ENCODE peak calls at places on chromosomes 5 and 9, in five cellular contexts. O is A549, Q is HepG2, P is GM12878, C is K562. Y is an unnamed sample.

GRCh38 chr5:2991884-2992283 is 240.4 kb upstream of the IRX2 start:
- DNase-seq in C (no peak), O (no peak), Q (no peak), P (no peak), Y (no peak)

GRCh38 chr5:72438141-72438540 is 69.1 kb downstream of the ZNF366 start:
- DNase-seq in P (no peak), C (no peak), Q (no peak), O (no peak), Y (peak; percentile 27)

GRCh38 chr9:16023466-16023865 is 470.6 kb downstream of the CCDC171 start:
- DNase-seq in C (no peak), O (no peak), Q (no peak), P (no peak), Y (peak; percentile 84)

GRCh38 chr9:36163840-36164175 is 5.4 kb upstream of the CCIN start:
- DNase-seq in C (no peak), P (no peak), O (peak; percentile 53), Q (no peak), Y (peak; percentile 52)

GRCh38 chr5:1161832-1162229 is 39.6 kb upstream of the SLC6A19 start:
- DNase-seq in O (no peak), P (no peak), Q (no peak), C (no peak), Y (no peak)

GRCh38 chr5:163789870-163790269 is 284.5 kb downstream of the MAT2B start:
- DNase-seq in P (no peak), C (no peak), O (no peak), Q (no peak), Y (peak; percentile 66)

GRCh38 chr9:9117866-9118265 is 1318.3 kb upstream of the DMAC1 start:
- DNase-seq in P (no peak), O (no peak), C (no peak), Q (no peak), Y (no peak)

GRCh38 chr9:95065224-95065623 is 252.3 kb downstream of the FANCC start:
- DNase-seq in Q (no peak), O (no peak), P (no peak), C (no peak), Y (no peak)

GRCh38 chr9:79107911-79108676 is 463.7 kb upstream of the TLE4 start:
- DNase-seq in Q (no peak), O (no peak), C (no peak), P (no peak), Y (peak; percentile 17)

GRCh38 chr5:108681079-108681921 is 66.4 kb upstream of the FER start:
- DNase-seq in C (peak; percentile 62), O (peak; percentile 76), Q (peak; percentile 50), P (peak; percentile 67), Y (peak; percentile 78)

GRCh38 chr5:80141147-80141671 is 106.1 kb downstream of the THBS4 start:
- DNase-seq in P (no peak), Q (no peak), O (no peak), C (no peak), Y (peak; percentile 15)
- TF ChIP-seq RAD21 in P (no peak), Q (no peak), O (no peak), C (no peak), Y (no peak)

DNA sequence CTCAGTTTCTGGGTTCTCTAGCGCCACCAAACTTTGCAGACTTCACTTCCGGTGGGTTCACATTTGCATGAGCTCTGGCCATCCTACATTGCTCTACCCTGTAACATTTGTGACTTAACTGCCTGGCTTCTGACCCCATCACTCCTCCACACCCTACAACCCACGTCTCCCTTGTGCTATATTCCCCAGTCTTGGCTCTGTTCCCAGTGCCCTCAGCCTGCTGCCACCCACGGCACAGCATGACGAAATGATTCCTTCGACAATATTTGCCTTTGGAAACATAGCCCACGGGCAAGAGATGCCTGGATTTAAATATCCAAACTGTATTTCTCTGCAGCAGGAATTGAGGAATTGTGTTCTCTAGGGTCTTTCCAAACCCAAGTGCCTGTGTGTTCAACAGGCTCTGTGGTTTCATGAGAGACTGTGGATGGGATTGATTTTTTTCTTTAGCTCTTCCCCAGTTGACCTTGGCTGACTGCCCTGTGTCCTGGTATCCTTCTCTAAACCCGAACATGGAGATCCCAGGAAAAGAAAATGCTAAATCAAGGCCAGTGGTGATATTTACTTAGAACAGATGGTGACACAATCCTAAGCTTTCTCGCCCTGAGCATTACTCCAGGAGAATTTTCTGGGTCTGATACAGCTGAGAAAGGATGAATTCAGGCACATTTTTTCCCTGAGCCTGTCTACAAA is 44.4 kb upstream of the GRIA1 start:
- DNase-seq in P (no peak), O (peak; percentile 14), Q (no peak), C (no peak), Y (no peak)
- TF ChIP-seq BHLHE40 in P (no peak), O (no peak), Q (no peak), C (no peak), Y (no peak)

DNA sequence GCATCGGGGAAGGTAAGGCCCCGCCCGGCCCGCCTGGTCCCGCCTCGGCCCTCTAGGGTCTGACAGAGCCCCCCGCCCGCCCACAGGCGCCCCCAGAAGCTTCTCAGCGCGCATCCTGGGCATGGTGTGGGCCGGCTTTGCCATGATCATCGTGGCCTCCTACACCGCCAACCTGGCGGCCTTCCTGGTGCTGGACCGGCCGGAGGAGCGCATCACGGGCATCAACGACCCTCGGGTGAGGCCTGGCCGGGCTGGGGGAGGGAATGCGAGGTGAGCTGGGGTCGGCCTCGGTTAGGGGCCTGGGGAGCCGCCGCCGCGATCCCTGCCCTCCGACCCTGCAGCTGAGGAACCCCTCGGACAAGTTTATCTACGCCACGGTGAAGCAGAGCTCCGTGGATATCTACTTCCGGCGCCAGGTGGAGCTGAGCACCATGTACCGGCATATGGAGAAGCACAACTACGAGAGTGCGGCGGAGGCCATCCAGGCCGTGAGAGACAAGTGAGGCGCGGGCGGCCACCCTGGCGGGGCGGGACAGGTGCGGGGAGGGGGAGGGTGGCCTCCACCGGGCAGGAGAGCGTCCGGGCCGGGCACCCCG is 7.2 kb downstream of the LRRC26 start:
- DNase-seq in O (peak; percentile 64), P (no peak), C (peak; percentile 13), Q (no peak), Y (no peak)
- TF ChIP-seq RAD21 in O (no peak), P (peak; percentile 3), C (no peak), Q (no peak), Y (no peak)

GRCh38 chr5:91591076-91591475 is 208.0 kb upstream of the ARRDC3 start:
- DNase-seq in O (peak; percentile 17), Q (no peak), P (no peak), C (no peak), Y (no peak)
- TF ChIP-seq BHLHE40 in O (no peak), Q (no peak), P (no peak), C (no peak), Y (no peak)

Y was measured in IMR-90.